ENCODE peak calls at places on chromosomes 13 and 19, in ten cellular contexts. Z is uterus, M is fibroblast of lung, A is A673, I is body of pancreas, T is AG09309, Y is GM12865, L is heart right ventricle, E is HFF-Myc, H is kidney epithelial cell. S is an unnamed sample.

GRCh38 chr19:48393559-48394330 is at the start of gene GRIN2D:
- DNase-seq in T (no peak), A (peak; percentile 72), L (no peak), I (no peak), E (no peak), Z (no peak), H (no peak), Y (no peak), M (peak; percentile 26), S (no peak)

GRCh38 chr19:11359421-11359820 is 4.2 kb downstream of the PLPPR2 start:
- DNase-seq in Z (no peak), I (no peak), H (no peak), A (no peak), L (no peak), E (no peak), Y (no peak), T (no peak), M (no peak), S (no peak)

GRCh38 chr13:102316732-102317131 is 85.1 kb downstream of the FGF14 start:
- DNase-seq in Z (no peak), H (no peak), L (no peak), T (no peak), I (no peak), A (no peak), E (no peak), Y (no peak), M (no peak), S (no peak)

GRCh38 chr13:46176756-46177155 is 5.2 kb downstream of the LCP1 start:
- DNase-seq in M (no peak), T (no peak), E (no peak), L (no peak), H (no peak), A (peak; percentile 15), I (peak; percentile 41), Y (peak; percentile 87), Z (no peak), S (no peak)

GRCh38 chr13:72341904-72342303 is 385.5 kb downstream of the MZT1 start:
- DNase-seq in M (no peak), Y (no peak), A (no peak), H (no peak), L (no peak), T (no peak), I (no peak), Z (no peak), E (no peak), S (no peak)

GRCh38 chr13:33744589-33745369 is 73.2 kb upstream of the RFC3 start:
- DNase-seq in Z (no peak), E (no peak), M (no peak), Y (peak; percentile 44), I (peak; percentile 64), A (peak; percentile 20), L (no peak), H (no peak), T (no peak), S (no peak)

GRCh38 chr19:4196587-4197148 is 14.2 kb downstream of the ANKRD24 start:
- DNase-seq in L (no peak), Y (no peak), H (no peak), A (no peak), I (no peak), T (no peak), E (no peak), M (no peak), Z (no peak), S (no peak)

GRCh38 chr13:97417698-97418097 is 16.3 kb upstream of the RAP2A start:
- DNase-seq in E (no peak), M (no peak), I (no peak), T (no peak), H (no peak), A (no peak), L (no peak), Y (no peak), Z (no peak), S (no peak)

GRCh38 chr13:113742000-113742441 is 17.0 kb upstream of the TMEM255B start:
- DNase-seq in A (peak; percentile 55), Z (no peak), T (no peak), M (peak; percentile 78), H (peak; percentile 37), L (no peak), Y (no peak), E (no peak), I (peak; percentile 60), S (no peak)

GRCh38 chr13:51229731-51230130 is 7.5 kb downstream of the FAM124A start:
- DNase-seq in I (no peak), H (no peak), T (no peak), Z (no peak), A (no peak), Y (no peak), E (no peak), M (no peak), L (no peak), S (no peak)

GRCh38 chr19:33373701-33374405 is at the start of gene CEBPG:
- DNase-seq in I (peak; percentile 57), A (peak; percentile 62), Z (peak; percentile 48), E (no peak), L (peak; percentile 61), Y (peak; percentile 63), H (no peak), T (no peak), M (peak; percentile 72), S (no peak)

GRCh38 chr13:79722885-79723445 is 242.0 kb downstream of the NDFIP2 start:
- DNase-seq in T (no peak), L (no peak), E (no peak), H (no peak), Y (no peak), Z (no peak), I (no peak), A (no peak), M (no peak), S (no peak)

GRCh38 chr13:42041684-42042035 is 6.8 kb upstream of the DGKH start:
- DNase-seq in H (no peak), T (no peak), E (no peak), Z (peak; percentile 64), M (peak; percentile 71), I (peak; percentile 55), Y (peak; percentile 83), L (peak; percentile 65), A (no peak), S (no peak)

GRCh38 chr13:34886476-34886875 is 55.6 kb upstream of the NBEA start:
- DNase-seq in H (no peak), E (no peak), T (no peak), Y (no peak), L (no peak), Z (no peak), M (no peak), I (no peak), A (no peak), S (no peak)
- H3K4me3 ChIP-seq in H (no peak overlapping the region), E (no peak overlapping the region), T (no peak overlapping the region), Y (no peak overlapping the region), L (no peak overlapping the region), Z (no peak overlapping the region), M (no peak overlapping the region), I (no peak overlapping the region), A (no peak overlapping the region), S (no peak overlapping the region)

GRCh38 chr19:40397568-40397906 is 7.6 kb upstream of the HIPK4 start:
- DNase-seq in Z (no peak), E (no peak), A (no peak), Y (no peak), L (no peak), H (no peak), I (no peak), M (no peak), T (no peak), S (no peak)

GRCh38 chr19:40407714-40408600 is 5.2 kb downstream of the PRX start:
- DNase-seq in Y (no peak), M (no peak), E (no peak), T (no peak), I (no peak), H (no peak), L (no peak), A (no peak), Z (no peak), S (no peak)

GRCh38 chr19:40400521-40400920 is 10.5 kb upstream of the HIPK4 start:
- DNase-seq in Y (no peak), A (no peak), T (no peak), H (no peak), Z (no peak), I (no peak), M (no peak), L (no peak), E (no peak), S (no peak)

GRCh38 chr19:40398417-40399056 is 8.6 kb upstream of the HIPK4 start:
- DNase-seq in I (no peak), E (no peak), Y (peak; percentile 32), L (no peak), M (no peak), A (no peak), Z (peak; percentile 45), T (no peak), H (peak; percentile 19), S (no peak)

GRCh38 chr19:40403262-40403984 is 9.8 kb downstream of the PRX start:
- DNase-seq in Z (peak; percentile 93), M (peak; percentile 81), Y (peak; percentile 97), A (peak; percentile 84), H (peak; percentile 74), T (peak; percentile 40), L (peak; percentile 93), E (peak; percentile 54), I (peak; percentile 94), S (no peak)
- TF ChIP-seq CTCF in Z (no peak), M (no peak), Y (no peak), A (no peak), H (no peak), T (no peak), L (no peak), E (no peak), I (no peak), S (no peak)

GRCh38 chr19:28726533-28726932 is 486.4 kb downstream of the UQCRFS1 start:
- DNase-seq in A (no peak), H (no peak), E (no peak), Y (no peak), Z (no peak), T (no peak), I (no peak), M (no peak), L (no peak), S (no peak)
- H3K4me3 ChIP-seq in A (no peak overlapping the region), H (no peak overlapping the region), E (peak overlapping the region; percentile 54), Y (no peak overlapping the region), Z (no peak overlapping the region), T (no peak overlapping the region), I (no peak overlapping the region), M (no peak overlapping the region), L (no peak overlapping the region), S (no peak overlapping the region)

GRCh38 chr19:37725181-37725580 is 5.6 kb upstream of the ZNF607 start:
- DNase-seq in I (no peak), Y (no peak), E (no peak), T (no peak), M (no peak), L (no peak), Z (no peak), H (no peak), A (no peak), S (no peak)

GRCh38 chr19:37716140-37716539 is 3.4 kb downstream of the ZNF607 start:
- DNase-seq in M (no peak), L (no peak), A (no peak), H (no peak), Z (no peak), E (no peak), I (no peak), Y (no peak), T (no peak), S (no peak)

GRCh38 chr19:37718357-37718756 is 1.2 kb downstream of the ZNF607 start:
- DNase-seq in Y (no peak), E (no peak), H (no peak), M (no peak), L (no peak), A (no peak), Z (no peak), T (no peak), I (no peak), S (no peak)

GRCh38 chr19:37719927-37720265 is 335 bp upstream of the ZNF607 start:
- DNase-seq in I (no peak), Y (no peak), A (no peak), H (no peak), E (no peak), Z (no peak), M (no peak), T (no peak), L (no peak), S (no peak)

GRCh38 chr19:37719111-37719926 is at the start of gene ZNF607:
- DNase-seq in Y (peak; percentile 93), Z (peak; percentile 87), L (peak; percentile 91), E (peak; percentile 67), A (peak; percentile 88), I (peak; percentile 92), T (peak; percentile 45), H (peak; percentile 67), M (peak; percentile 93), S (peak; percentile 46)
- TF ChIP-seq CTCF in Y (peak; percentile 52), Z (peak; percentile 66), L (peak; percentile 63), E (peak; percentile 60), A (peak; percentile 53), I (peak; percentile 46), T (peak; percentile 66), H (peak; percentile 68), M (peak; percentile 74), S (peak; percentile 63)

S was measured in epithelial cell of proximal tubule.